ENCODE peak calls at places on chromosomes 11 and 22, in ten cellular contexts. D is GM12892, A is endothelial cell of umbilical vein, W is adrenal gland, Z is right lobe of liver, Y is esophagus squamous epithelium, V is ovary, L is prostate gland, P is GM12891, B is uterus. X is an unnamed sample.

GRCh38 chr22:42316988-42317387 is 46.5 kb upstream of the TCF20 start:
- DNase-seq in D (no peak), A (no peak), W (no peak), Z (no peak), Y (no peak), V (no peak), L (peak), P (no peak), B (peak), X (peak)

GRCh38 chr11:63915961-63916836 is 765 bp downstream of the RCOR2 start:
- DNase-seq in D (no peak), A (no peak), W (no peak), Z (no peak), Y (no peak), V (peak), L (no peak), P (no peak), B (no peak), X (no peak)

GRCh38 chr11:74009675-74010305 is 905 bp upstream of the UCP3 start:
- DNase-seq in D (no peak), A (no peak), W (no peak), Z (no peak), Y (no peak), V (no peak), L (no peak), P (no peak), B (no peak), X (no peak)

GRCh38 chr11:73872746-73873412 is 3.8 kb downstream of the COA4 start:
- DNase-seq in D (no peak), A (no peak), W (no peak), Z (no peak), Y (no peak), V (no peak), L (no peak), P (no peak), B (no peak), X (no peak)

GRCh38 chr22:35337932-35338331 is 38.2 kb downstream of the TOM1 start:
- DNase-seq in D (no peak), A (no peak), W (no peak), Z (no peak), Y (no peak), V (no peak), L (no peak), P (no peak), B (no peak), X (no peak)

GRCh38 chr11:7871056-7871455 is 60.0 kb downstream of the OR10A6 start:
- DNase-seq in D (no peak), A (no peak), W (no peak), Z (no peak), Y (no peak), V (no peak), L (no peak), P (no peak), B (no peak), X (no peak)

GRCh38 chr11:118010738-118011461 is 24.7 kb downstream of the IL10RA start:
- DNase-seq in D (peak), A (no peak), W (peak), Z (no peak), Y (no peak), V (no peak), L (no peak), P (peak), B (no peak), X (no peak)

GRCh38 chr11:67056640-67057409 is at the start of gene RHOD:
- DNase-seq in D (peak), A (peak), W (no peak), Z (peak), Y (no peak), V (peak), L (peak), P (peak), B (peak), X (no peak)

GRCh38 chr22:26577081-26577480 is 12.9 kb downstream of the TPST2 start:
- DNase-seq in D (no peak), A (no peak), W (no peak), Z (no peak), Y (no peak), V (no peak), L (no peak), P (no peak), B (no peak), X (no peak)

GRCh38 chr11:78961938-78962701 is 387.5 kb upstream of the NARS2 start:
- DNase-seq in D (no peak), A (peak), W (peak), Z (no peak), Y (no peak), V (no peak), L (no peak), P (peak), B (peak), X (no peak)

GRCh38 chr11:102230186-102230585 is 87.1 kb upstream of the BIRC3 start:
- DNase-seq in D (no peak), A (no peak), W (no peak), Z (no peak), Y (no peak), V (no peak), L (no peak), P (no peak), B (no peak), X (no peak)

DNA sequence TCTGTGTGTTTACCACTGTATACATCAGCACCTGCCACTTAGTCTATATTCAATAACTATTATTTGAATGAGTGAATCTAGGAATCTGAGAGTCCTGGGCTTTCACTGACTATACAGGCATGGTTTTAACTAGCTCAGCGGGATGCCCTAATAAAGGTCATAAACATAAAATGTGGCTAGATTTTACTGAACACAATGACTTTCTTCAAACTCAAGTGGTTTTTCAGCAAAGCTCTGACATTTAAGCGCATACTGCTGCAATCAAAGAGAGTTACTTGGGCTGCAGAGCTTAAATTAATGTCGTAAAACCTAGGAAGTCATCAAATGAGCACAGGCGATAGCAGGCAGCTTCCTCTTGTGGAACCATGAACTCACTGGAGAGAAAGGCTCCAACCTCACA is 6.8 kb downstream of the CSNK2A3 start:
- DNase-seq in D (no peak), A (no peak), W (no peak), Z (no peak), Y (no peak), V (no peak), L (no peak), P (no peak), B (no peak), X (no peak)
- TF ChIP-seq POLR2A in D (no peak), A (no peak), W (no peak), Z (no peak), Y (no peak), V (no peak), L (no peak), P (no peak), B (no peak), X (no peak)

GRCh38 chr22:37658133-37659065 is at the start of gene PDXP:
- DNase-seq in D (peak), A (peak), W (peak), Z (peak), Y (peak), V (peak), L (peak), P (peak), B (peak), X (peak)
- TF ChIP-seq POLR2A in D (peak), A (peak), W (peak), Z (peak), Y (peak), V (peak), L (peak), P (no peak), B (peak), X (peak)

DNA sequence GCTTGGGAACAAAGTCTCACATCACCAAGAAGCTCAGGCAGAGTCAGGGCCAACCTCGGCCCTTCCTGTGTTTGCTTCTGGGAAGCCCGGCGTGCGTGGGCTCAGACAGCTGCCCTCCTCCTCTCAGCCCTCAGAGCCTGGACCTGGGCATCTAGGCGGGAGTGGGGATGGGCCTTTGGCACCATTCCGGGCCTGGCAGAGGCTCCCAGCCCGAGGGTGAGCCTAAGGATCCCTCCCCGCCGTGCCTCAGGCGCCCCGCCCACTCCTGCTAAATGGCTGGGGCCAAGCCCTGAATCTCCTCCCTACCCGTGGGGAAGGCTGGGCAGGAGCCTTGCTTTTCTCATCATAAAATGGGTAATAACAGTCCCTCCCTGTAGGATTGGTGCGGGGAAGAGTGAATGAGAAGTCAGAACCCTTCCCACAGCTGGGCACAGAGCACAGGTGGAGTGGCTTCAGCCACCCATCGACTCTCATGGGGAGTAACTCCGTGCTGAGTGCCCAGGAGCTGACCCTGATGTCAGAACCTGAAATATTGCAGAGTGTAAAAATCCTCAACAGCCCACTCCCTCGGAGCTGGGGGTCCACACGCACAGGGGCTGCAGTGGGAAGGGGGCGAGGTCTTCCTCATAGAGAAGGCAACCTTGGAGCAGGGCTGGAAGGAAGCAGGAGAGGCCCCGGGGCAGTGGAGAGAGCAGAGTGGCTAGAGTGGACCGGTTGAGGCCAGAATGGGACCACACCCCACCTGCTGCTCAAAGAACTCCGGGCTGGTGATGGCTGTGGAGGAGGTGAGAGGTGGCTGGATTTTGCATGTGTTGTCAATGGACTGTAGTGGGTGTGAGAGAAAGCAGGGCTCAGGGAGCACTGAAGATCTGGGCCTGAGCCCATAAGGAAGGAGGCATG is 18.8 kb upstream of the CDKN1C start:
- DNase-seq in D (no peak), A (no peak), W (no peak), Z (no peak), Y (no peak), V (peak), L (no peak), P (no peak), B (no peak), X (no peak)
- TF ChIP-seq POLR2A in D (no peak), A (no peak), W (no peak), Z (no peak), Y (no peak), V (no peak), L (peak), P (no peak), B (no peak), X (no peak)

DNA sequence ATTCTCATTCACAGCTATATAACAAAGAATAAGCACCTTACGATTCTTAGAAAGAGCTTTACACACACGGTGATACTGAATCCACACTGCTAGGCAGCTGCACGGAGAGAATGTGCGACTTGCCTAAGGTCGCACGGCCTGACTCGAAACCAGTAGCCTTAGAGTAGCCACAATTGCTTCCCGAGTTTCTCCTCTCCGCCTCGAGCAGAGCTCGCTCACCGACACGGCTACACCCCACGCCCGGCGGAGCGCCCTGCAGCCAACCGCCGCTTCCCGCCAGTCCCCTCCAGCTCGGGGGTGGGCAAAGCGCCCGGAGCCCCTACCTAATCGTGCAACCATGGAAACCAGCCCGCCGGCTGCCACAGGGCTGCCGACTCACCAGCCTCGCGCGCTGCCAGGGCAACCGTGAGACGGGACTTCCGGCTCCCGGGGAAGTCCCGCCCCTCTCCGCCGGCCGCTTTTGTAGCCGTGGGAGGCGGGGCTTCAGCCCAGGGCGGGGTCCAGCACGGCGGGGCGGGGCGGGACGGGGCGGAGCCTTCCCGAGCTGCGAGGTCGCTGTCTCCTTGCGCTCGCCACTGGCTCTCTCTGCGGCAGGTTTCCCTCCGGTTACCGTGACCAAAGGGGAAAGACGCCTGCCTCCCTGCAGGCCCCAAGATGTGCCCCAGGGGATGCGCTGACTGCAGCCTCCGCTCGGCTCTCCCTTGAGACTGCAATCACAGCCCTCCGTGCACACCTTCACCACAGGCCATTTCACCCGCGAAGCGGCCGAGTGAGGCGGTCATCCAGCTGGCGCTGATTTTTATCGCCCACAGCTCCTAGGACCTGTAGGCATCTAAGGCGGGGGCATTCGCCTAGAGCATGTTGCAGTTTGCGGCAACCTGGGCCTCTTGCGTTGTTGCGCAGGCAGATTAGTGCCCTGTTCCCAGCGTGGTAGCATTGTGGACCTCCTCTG is 1.1 kb downstream of the BSCL2 start:
- DNase-seq in D (peak), A (peak), W (peak), Z (peak), Y (peak), V (peak), L (peak), P (peak), B (peak), X (peak)
- TF ChIP-seq POLR2A in D (peak), A (peak), W (peak), Z (peak), Y (no peak), V (no peak), L (peak), P (no peak), B (peak), X (peak)

GRCh38 chr11:69008774-69009440 is 4.1 kb downstream of the MRGPRF start:
- DNase-seq in D (no peak), A (peak), W (peak), Z (peak), Y (peak), V (peak), L (no peak), P (no peak), B (peak), X (peak)
- TF ChIP-seq POLR2A in D (no peak), A (no peak), W (no peak), Z (peak), Y (no peak), V (no peak), L (no peak), P (no peak), B (peak), X (peak)

GRCh38 chr11:747176-748006 is at the start of gene TALDO1:
- DNase-seq in D (peak), A (peak), W (peak), Z (peak), Y (peak), V (peak), L (peak), P (peak), B (peak), X (peak)
- TF ChIP-seq POLR2A in D (peak), A (peak), W (peak), Z (peak), Y (peak), V (peak), L (peak), P (no peak), B (peak), X (peak)